ENCODE peak calls at places on chromosomes 7 and 10, in four cellular contexts. D, B, H and V are unnamed samples.

GRCh38 chr10:4470231-4470840 is 355.7 kb upstream of the AKR1E2 start:
- DNase-seq in H (no peak), D (no peak), B (no peak), V (no peak)

GRCh38 chr7:115704884-115705283 is 325.7 kb downstream of the TFEC start:
- DNase-seq in D (no peak), H (no peak), B (no peak), V (no peak)

GRCh38 chr7:157540606-157541294 is 203.9 kb downstream of the DNAJB6 start:
- DNase-seq in D (no peak), B (no peak), H (no peak), V (no peak)

GRCh38 chr10:34615770-34616169 is 199.3 kb downstream of the PARD3 start:
- DNase-seq in B (no peak), H (no peak), D (no peak), V (no peak)

GRCh38 chr7:34842782-34843181 is 184.8 kb downstream of the NPSR1 start:
- DNase-seq in D (no peak), B (no peak), H (no peak), V (no peak)

GRCh38 chr10:60139798-60140566 is 233.6 kb upstream of the CCDC6 start:
- DNase-seq in H (no peak), D (no peak), B (no peak), V (no peak)

GRCh38 chr10:127532659-127533058 is 16.4 kb upstream of the NPS start:
- DNase-seq in B (no peak), D (no peak), H (no peak), V (no peak)

GRCh38 chr7:100088621-100089457 is at the start of gene COPS6:
- DNase-seq in B (peak; percentile 67), H (no peak), D (peak; percentile 92), V (peak; percentile 86)

GRCh38 chr7:156935250-156935649 is 14.3 kb upstream of the NOM1 start:
- DNase-seq in D (no peak), H (no peak), B (no peak), V (no peak)

GRCh38 chr7:107743567-107744344 is at the start of gene CBLL1:
- DNase-seq in D (peak; percentile 99), B (peak; percentile 81), H (peak; percentile 79), V (peak; percentile 67)
- TF ChIP-seq POLR2AphosphoS5 in D (peak; percentile 90), B (peak; percentile 66), H (peak; percentile 88), V (peak; percentile 79)

GRCh38 chr10:24344279-24344678 is 135.3 kb downstream of the KIAA1217 start:
- DNase-seq in D (no peak), B (no peak), H (no peak), V (no peak)
- TF ChIP-seq SPI1 in D (no peak), B (no peak), H (no peak), V (no peak)

DNA sequence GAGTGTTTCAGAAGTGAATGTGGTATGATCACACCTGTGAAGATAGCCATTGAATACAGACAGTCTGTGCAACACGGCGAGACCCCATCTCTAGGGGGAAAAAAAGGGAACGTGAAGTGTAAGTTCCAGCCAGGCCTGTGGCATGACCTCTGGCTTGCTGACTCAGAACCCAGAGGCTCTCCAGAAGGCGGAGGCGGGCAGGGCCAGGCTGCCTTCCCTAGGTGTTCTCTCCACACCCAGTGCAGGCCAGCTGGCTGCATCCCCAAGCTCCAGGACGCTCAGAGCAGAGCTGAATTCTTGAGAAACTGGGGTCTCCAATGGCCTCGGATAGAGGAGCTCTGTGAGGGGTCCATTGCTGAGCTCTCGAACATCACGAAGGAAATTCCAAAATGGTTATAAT is 83.8 kb downstream of the CHST15 start:
- DNase-seq in B (no peak), H (no peak), D (no peak), V (no peak)
- TF ChIP-seq POLR2AphosphoS5 in B (no peak), H (no peak), D (no peak), V (no peak)

DNA sequence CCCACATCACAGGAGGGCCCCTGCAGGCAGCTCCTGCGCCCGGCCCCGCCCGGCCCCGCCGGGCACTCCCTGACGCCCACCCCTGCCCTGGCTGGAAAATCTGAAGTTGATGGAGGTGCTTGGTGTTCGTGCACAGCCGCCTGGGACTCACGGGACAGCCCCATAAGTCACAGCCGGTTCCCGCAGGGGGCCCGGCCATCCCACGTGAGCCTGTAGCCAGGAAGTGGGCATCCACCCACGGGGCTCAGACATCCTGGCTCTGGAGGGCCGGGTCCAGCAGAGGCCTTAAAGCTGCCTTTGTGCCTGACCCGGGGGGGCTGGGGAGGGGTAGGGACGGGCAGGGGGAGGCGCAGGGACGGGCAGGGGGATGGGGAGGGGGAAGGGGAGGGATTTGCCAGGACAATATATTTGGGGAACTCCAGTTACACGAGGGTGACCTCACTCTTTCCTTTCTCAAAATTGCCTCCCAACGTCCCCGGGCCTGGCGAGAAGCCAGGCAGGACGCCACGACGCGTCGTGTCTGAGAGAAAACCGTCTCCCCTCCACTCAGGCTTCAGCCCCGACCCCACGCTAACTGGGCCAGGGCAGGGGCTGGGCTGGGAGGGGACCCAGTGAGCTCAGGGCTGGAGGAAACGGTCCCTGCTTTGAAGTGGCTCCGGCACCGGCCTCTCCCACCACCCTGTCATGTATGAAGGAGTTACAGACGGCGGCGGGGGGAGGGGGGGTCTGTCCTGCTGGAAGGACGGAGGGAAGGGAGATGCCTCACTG is 82.1 kb upstream of the PDGFA start:
- DNase-seq in H (peak; percentile 49), D (peak; percentile 57), B (no peak), V (peak; percentile 71)
- TF ChIP-seq SPI1 in H (peak; percentile 46), D (no peak), B (no peak), V (no peak)

GRCh38 chr7:32043688-32044087 is 26.5 kb downstream of the PDE1C start:
- DNase-seq in D (no peak), H (no peak), B (no peak), V (no peak)
- TF ChIP-seq POLR2AphosphoS5 in D (no peak), H (no peak), B (no peak), V (no peak)

GRCh38 chr10:101040061-101040460 is 9.0 kb downstream of the SFXN3 start:
- DNase-seq in B (no peak), D (no peak), H (no peak), V (no peak)
- TF ChIP-seq SPI1 in B (no peak), D (no peak), H (no peak), V (no peak)

GRCh38 chr7:107782374-107782773 is 20.6 kb downstream of the SLC26A3 start:
- DNase-seq in H (no peak), D (no peak), B (no peak), V (no peak)
- TF ChIP-seq POLR2AphosphoS5 in H (no peak), D (no peak), B (no peak), V (no peak)

GRCh38 chr7:140621326-140622035 is 19.1 kb downstream of the DENND2A start:
- DNase-seq in B (no peak), H (no peak), D (no peak), V (no peak)
- TF ChIP-seq SPI1 in B (no peak), H (no peak), D (no peak), V (no peak)

GRCh38 chr10:6298428-6298827 is 95.7 kb downstream of the PFKFB3 start:
- DNase-seq in D (no peak), H (no peak), B (no peak), V (no peak)

GRCh38 chr10:6297522-6297921 is 94.8 kb downstream of the PFKFB3 start:
- DNase-seq in H (no peak), D (no peak), B (no peak), V (no peak)

GRCh38 chr10:6296456-6297214 is 93.9 kb downstream of the PFKFB3 start:
- DNase-seq in B (no peak), H (no peak), D (peak; percentile 38), V (no peak)

GRCh38 chr10:6299234-6299633 is 96.5 kb downstream of the PFKFB3 start:
- DNase-seq in D (peak; percentile 18), B (no peak), H (no peak), V (no peak)

GRCh38 chr10:6297951-6298381 is 95.2 kb downstream of the PFKFB3 start:
- DNase-seq in H (no peak), B (no peak), D (no peak), V (no peak)
- TF ChIP-seq POLR2AphosphoS5 in H (no peak), B (no peak), D (no peak), V (no peak)